ENCODE peak calls at places on chromosomes 3 and 15, in ten cellular contexts. E is activated gamma-delta T cell treated with Interleukin-2 at 50 U/mL for 16 hours, H is iPS-NIHi11, G is Right ventricle myocardium superior, Z is HAP-1, O is GM23248, S is NCI-H774, B is A549, N is choroid plexus epithelial cell, X is glutamatergic neuron. W is an unnamed sample.

GRCh38 chr15:98719169-98719515 is 70.8 kb downstream of the IGF1R start:
- DNase-seq in E (no peak), H (no peak), G (no peak), Z (peak), O (peak), S (no peak), B (no peak), N (peak), X (no peak), W (no peak)

GRCh38 chr3:193085655-193086054 is 155.4 kb upstream of the PLAAT1 start:
- DNase-seq in E (no peak), H (no peak), G (no peak), Z (no peak), O (no peak), S (no peak), B (no peak), N (no peak), X (no peak), W (no peak)

GRCh38 chr3:162287600-162287999 is 791.0 kb downstream of the OTOL1 start:
- DNase-seq in E (no peak), H (no peak), G (no peak), Z (no peak), O (no peak), S (no peak), B (no peak), N (no peak), X (no peak), W (no peak)

GRCh38 chr15:81531141-81531592 is 157.2 kb upstream of the TMC3 start:
- DNase-seq in E (no peak), H (no peak), G (no peak), Z (peak), O (no peak), S (no peak), B (no peak), N (peak), X (no peak), W (no peak)

GRCh38 chr3:110727056-110727455 is 344.6 kb upstream of the NECTIN3 start:
- DNase-seq in E (no peak), H (no peak), G (no peak), Z (no peak), O (no peak), S (no peak), B (no peak), N (no peak), X (no peak), W (no peak)

GRCh38 chr3:177410734-177411133 is 213.5 kb upstream of the TBL1XR1 start:
- DNase-seq in E (no peak), H (no peak), G (no peak), Z (no peak), O (no peak), S (peak), B (no peak), N (no peak), X (no peak), W (no peak)

GRCh38 chr3:52004158-52004787 is 8.6 kb upstream of the RPL29 start:
- DNase-seq in E (no peak), H (peak), G (peak), Z (peak), O (peak), S (no peak), B (no peak), N (peak), X (peak), W (peak)

GRCh38 chr3:56389213-56389830 is 78.9 kb downstream of the ERC2 start:
- DNase-seq in E (no peak), H (no peak), G (no peak), Z (no peak), O (no peak), S (no peak), B (no peak), N (no peak), X (no peak), W (no peak)

GRCh38 chr3:62678841-62679240 is 196.4 kb downstream of the CADPS start:
- DNase-seq in E (no peak), H (peak), G (no peak), Z (no peak), O (no peak), S (no peak), B (no peak), N (no peak), X (no peak), W (no peak)

GRCh38 chr3:128415110-128415772 is 51.4 kb downstream of the DNAJB8 start:
- DNase-seq in E (no peak), H (no peak), G (no peak), Z (no peak), O (no peak), S (no peak), B (no peak), N (no peak), X (no peak), W (no peak)

GRCh38 chr3:180036678-180037455 is at the start of gene PEX5L:
- DNase-seq in E (peak), H (peak), G (peak), Z (peak), O (peak), S (peak), B (no peak), N (peak), X (peak), W (peak)

GRCh38 chr3:186021673-186022362 is 84.0 kb upstream of the TRA2B start:
- DNase-seq in E (no peak), H (no peak), G (no peak), Z (no peak), O (peak), S (no peak), B (no peak), N (peak), X (no peak), W (no peak)

GRCh38 chr3:8554725-8555621 is 53.4 kb downstream of the LMCD1 start:
- DNase-seq in E (no peak), H (peak), G (peak), Z (no peak), O (peak), S (no peak), B (no peak), N (peak), X (peak), W (no peak)

GRCh38 chr3:133574260-133574881 is 885 bp downstream of the CDV3 start:
- DNase-seq in E (peak), H (peak), G (peak), Z (peak), O (peak), S (no peak), B (no peak), N (peak), X (peak), W (no peak)

GRCh38 chr3:132047209-132047608 is 12.4 kb upstream of the CPNE4 start:
- DNase-seq in E (no peak), H (no peak), G (no peak), Z (no peak), O (peak), S (no peak), B (no peak), N (no peak), X (no peak), W (no peak)

GRCh38 chr3:117019082-117019713 is 309.6 kb downstream of the TUSC7 start:
- DNase-seq in E (peak), H (peak), G (peak), Z (peak), O (peak), S (peak), B (peak), N (peak), X (peak), W (no peak)